ENCODE peak calls at places on chromosomes 5 and 9, in ten cellular contexts. Q is CD8-positive, alpha-beta memory T cell; L is adrenal gland; Y is naive thymus-derived CD4-positive, alpha-beta T cell; R is CD4-positive, CD25-positive, alpha-beta regulatory T cell; A is lower lobe of right lung; C is breast epithelium; X is OCI-LY7; H is thoracic aorta; T is mucosa of descending colon. S is an unnamed sample.

GRCh38 chr5:96991708-96992107 is 55.8 kb downstream of the LNPEP start:
- DNase-seq in Q (no peak), L (no peak), Y (no peak), R (no peak), A (no peak), C (no peak), X (no peak), H (no peak), T (no peak), S (no peak)

GRCh38 chr9:4781408-4781807 is 11.3 kb upstream of the RCL1 start:
- DNase-seq in Q (no peak), L (no peak), Y (no peak), R (no peak), A (no peak), C (no peak), X (no peak), H (no peak), T (no peak), S (no peak)

GRCh38 chr9:98593354-98594253 is 115.1 kb downstream of the GABBR2 start:
- DNase-seq in Q (no peak), L (no peak), Y (no peak), R (no peak), A (no peak), C (no peak), X (no peak), H (no peak), T (no peak), S (no peak)

GRCh38 chr5:168579987-168580508 is 880 bp upstream of the PANK3 start:
- DNase-seq in Q (no peak), L (no peak), Y (no peak), R (no peak), A (no peak), C (no peak), X (no peak), H (no peak), T (no peak), S (no peak)

GRCh38 chr9:1354066-1354465 is 303.9 kb downstream of the DMRT2 start:
- DNase-seq in Q (no peak), L (no peak), Y (no peak), R (no peak), A (no peak), C (no peak), X (no peak), H (no peak), T (no peak), S (no peak)

GRCh38 chr5:68007446-68007845 is 208.1 kb upstream of the PIK3R1 start:
- DNase-seq in Q (no peak), L (peak; percentile 37), Y (no peak), R (no peak), A (peak; percentile 68), C (peak; percentile 48), X (no peak), H (no peak), T (no peak), S (no peak)

GRCh38 chr9:78238061-78239038 is 2.5 kb downstream of the CEP78 start:
- DNase-seq in Q (peak; percentile 57), L (no peak), Y (no peak), R (no peak), A (no peak), C (no peak), X (no peak), H (no peak), T (no peak), S (no peak)

GRCh38 chr5:6197427-6197826 is 180.9 kb downstream of the MED10 start:
- DNase-seq in Q (no peak), L (no peak), Y (no peak), R (no peak), A (no peak), C (no peak), X (peak; percentile 56), H (no peak), T (no peak), S (no peak)

DNA sequence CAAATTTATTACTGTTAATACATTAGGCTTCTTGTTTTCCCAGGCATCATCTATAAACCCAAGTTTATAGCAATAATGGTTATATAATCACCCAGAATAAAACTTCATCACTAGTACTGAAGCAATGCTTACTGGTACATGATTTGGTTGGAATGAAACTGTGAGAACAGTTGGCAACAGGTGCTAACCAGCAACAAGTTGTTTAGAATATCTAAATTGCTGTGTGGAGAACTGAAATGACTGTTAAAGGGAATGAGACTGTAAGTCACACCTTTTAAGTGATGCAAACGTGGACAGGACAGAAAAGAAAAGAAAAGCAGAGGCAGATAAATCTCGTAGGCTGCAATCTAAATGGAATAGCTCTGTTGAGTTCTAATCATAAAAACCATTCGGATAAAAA is 2.5 kb downstream of the YIPF5 start:
- DNase-seq in Q (no peak), L (no peak), Y (no peak), R (no peak), A (no peak), C (no peak), X (no peak), H (no peak), T (no peak), S (no peak)
- H3K36me3 ChIP-seq in Q (peaks cover 31% of the 10 kb centered on the region), L (no peaks in the 10 kb centered on the region), Y (peaks cover 26% of the 10 kb centered on the region), R (peaks cover 41% of the 10 kb centered on the region), A (peaks cover 52% of the 10 kb centered on the region), C (no peaks in the 10 kb centered on the region), X (peaks cover 40% of the 10 kb centered on the region), H (peaks cover 6% of the 10 kb centered on the region), T (no peaks in the 10 kb centered on the region), S (peaks cover 37% of the 10 kb centered on the region)

GRCh38 chr5:83540783-83541182 is 69.2 kb downstream of the VCAN start:
- DNase-seq in Q (no peak), L (no peak), Y (no peak), R (no peak), A (no peak), C (no peak), X (no peak), H (no peak), T (no peak), S (no peak)

GRCh38 chr5:83543898-83544297 is 72.4 kb downstream of the VCAN start:
- DNase-seq in Q (no peak), L (no peak), Y (no peak), R (no peak), A (no peak), C (no peak), X (no peak), H (no peak), T (no peak), S (no peak)

GRCh38 chr5:83542839-83543238 is 71.3 kb downstream of the VCAN start:
- DNase-seq in Q (no peak), L (no peak), Y (no peak), R (no peak), A (no peak), C (no peak), X (no peak), H (no peak), T (no peak), S (no peak)

GRCh38 chr5:83540105-83540504 is 68.6 kb downstream of the VCAN start:
- DNase-seq in Q (no peak), L (no peak), Y (no peak), R (no peak), A (no peak), C (no peak), X (no peak), H (no peak), T (no peak), S (no peak)

DNA sequence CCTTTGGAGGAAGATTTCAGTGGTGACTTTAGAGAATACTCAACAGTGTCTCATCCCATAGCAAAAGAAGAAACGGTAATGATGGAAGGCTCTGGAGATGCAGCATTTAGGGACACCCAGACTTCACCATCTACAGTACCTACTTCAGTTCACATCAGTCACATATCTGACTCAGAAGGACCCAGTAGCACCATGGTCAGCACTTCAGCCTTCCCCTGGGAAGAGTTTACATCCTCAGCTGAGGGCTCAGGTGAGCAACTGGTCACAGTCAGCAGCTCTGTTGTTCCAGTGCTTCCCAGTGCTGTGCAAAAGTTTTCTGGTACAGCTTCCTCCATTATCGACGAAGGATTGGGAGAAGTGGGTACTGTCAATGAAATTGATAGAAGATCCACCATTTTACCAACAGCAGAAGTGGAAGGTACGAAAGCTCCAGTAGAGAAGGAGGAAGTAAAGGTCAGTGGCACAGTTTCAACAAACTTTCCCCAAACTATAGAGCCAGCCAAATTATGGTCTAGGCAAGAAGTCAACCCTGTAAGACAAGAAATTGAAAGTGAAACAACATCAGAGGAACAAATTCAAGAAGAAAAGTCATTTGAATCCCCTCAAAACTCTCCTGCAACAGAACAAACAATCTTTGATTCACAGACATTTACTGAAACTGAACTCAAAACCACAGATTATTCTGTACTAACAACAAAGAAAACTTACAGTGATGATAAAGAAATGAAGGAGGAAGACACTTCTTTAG is 67.4 kb downstream of the VCAN start:
- DNase-seq in Q (no peak), L (no peak), Y (no peak), R (no peak), A (no peak), C (no peak), X (no peak), H (no peak), T (no peak), S (no peak)
- H3K36me3 ChIP-seq in Q (no peaks in the 10 kb centered on the region), L (no peaks in the 10 kb centered on the region), Y (no peaks in the 10 kb centered on the region), R (no peaks in the 10 kb centered on the region), A (no peaks in the 10 kb centered on the region), C (no peaks in the 10 kb centered on the region), X (no peaks in the 10 kb centered on the region), H (peaks cover 11% of the 10 kb centered on the region), T (no peaks in the 10 kb centered on the region), S (peaks cover 63% of the 10 kb centered on the region)

GRCh38 chr9:110106698-110107097 is 101.3 kb downstream of the C9orf152 start:
- DNase-seq in Q (no peak), L (no peak), Y (no peak), R (no peak), A (no peak), C (no peak), X (no peak), H (no peak), T (no peak), S (no peak)
- H3K36me3 ChIP-seq in Q (no peaks in the 10 kb centered on the region), L (no peaks in the 10 kb centered on the region), Y (no peaks in the 10 kb centered on the region), R (peaks cover 14% of the 10 kb centered on the region), A (no peaks in the 10 kb centered on the region), C (no peaks in the 10 kb centered on the region), X (peaks cover 45% of the 10 kb centered on the region), H (no peaks in the 10 kb centered on the region), T (no peaks in the 10 kb centered on the region), S (no peaks in the 10 kb centered on the region)

GRCh38 chr5:177296581-177296980 is 6.9 kb downstream of the RAB24 start:
- DNase-seq in Q (no peak), L (no peak), Y (no peak), R (no peak), A (no peak), C (no peak), X (no peak), H (no peak), T (no peak), S (no peak)

GRCh38 chr5:177293819-177294581 is 9.5 kb downstream of the RAB24 start:
- DNase-seq in Q (no peak), L (no peak), Y (no peak), R (no peak), A (no peak), C (no peak), X (no peak), H (no peak), T (no peak), S (no peak)

GRCh38 chr5:177297922-177298321 is 5.6 kb downstream of the RAB24 start:
- DNase-seq in Q (no peak), L (no peak), Y (no peak), R (no peak), A (no peak), C (no peak), X (no peak), H (no peak), T (no peak), S (no peak)

GRCh38 chr5:177294632-177295031 is 8.9 kb downstream of the RAB24 start:
- DNase-seq in Q (no peak), L (no peak), Y (no peak), R (no peak), A (no peak), C (no peak), X (no peak), H (no peak), T (no peak), S (no peak)

GRCh38 chr5:177295929-177296328 is 7.6 kb downstream of the RAB24 start:
- DNase-seq in Q (no peak), L (no peak), Y (no peak), R (no peak), A (peak; percentile 57), C (no peak), X (no peak), H (no peak), T (no peak), S (no peak)
- H3K36me3 ChIP-seq in Q (peaks cover 47% of the 10 kb centered on the region), L (no peaks in the 10 kb centered on the region), Y (peaks cover 47% of the 10 kb centered on the region), R (peaks cover 50% of the 10 kb centered on the region), A (peaks cover 61% of the 10 kb centered on the region), C (peaks cover 4% of the 10 kb centered on the region), X (peaks cover 82% of the 10 kb centered on the region), H (peaks cover 49% of the 10 kb centered on the region), T (peaks cover 9% of the 10 kb centered on the region), S (peaks cover 41% of the 10 kb centered on the region)